ENCODE peak calls at places on chromosomes 3 and 15, in four cellular contexts. G is neural progenitor cell, N is NT2/D1, Q is body of pancreas. H is an unnamed sample.

GRCh38 chr3:195070321-195070720 is 200.6 kb downstream of the XXYLT1 start:
- DNase-seq in G (no peak), N (no peak), Q (no peak), H (no peak)

GRCh38 chr3:137259709-137260108 is 301.9 kb downstream of the IL20RB start:
- DNase-seq in G (peak; percentile 39), N (peak; percentile 44), Q (no peak), H (peak; percentile 38)

GRCh38 chr3:51975857-51976549 is 1.1 kb downstream of the ABHD14A start:
- DNase-seq in G (peak; percentile 88), N (no peak), Q (peak; percentile 77), H (peak; percentile 85)

GRCh38 chr15:77589839-77590238 is 42.9 kb downstream of the LINGO1 start:
- DNase-seq in G (no peak), N (no peak), Q (peak; percentile 77), H (no peak)

GRCh38 chr15:81166949-81167816 is 29.5 kb upstream of the IL16 start:
- DNase-seq in G (no peak), N (no peak), Q (no peak), H (no peak)

GRCh38 chr3:160260587-160261270 is 35.5 kb downstream of the C3orf80 start:
- DNase-seq in G (no peak), N (no peak), Q (no peak), H (no peak)

GRCh38 chr15:54197995-54198394 is 219.8 kb downstream of the UNC13C start:
- DNase-seq in G (no peak), N (no peak), Q (no peak), H (no peak)

GRCh38 chr15:91857772-91858171 is 4.3 kb downstream of the SLCO3A1 start:
- DNase-seq in G (no peak), N (no peak), Q (no peak), H (no peak)

GRCh38 chr3:139716908-139717485 is 39.2 kb upstream of the NMNAT3 start:
- DNase-seq in G (no peak), N (no peak), Q (no peak), H (no peak)

GRCh38 chr3:124791639-124792111 is 61.4 kb downstream of the UMPS start:
- DNase-seq in G (no peak), N (no peak), Q (no peak), H (no peak)

GRCh38 chr3:69368129-69368741 is 17.7 kb downstream of the FRMD4B start:
- DNase-seq in G (no peak), N (no peak), Q (no peak), H (no peak)

GRCh38 chr3:196969001-196969659 is 497 bp upstream of the PIGZ start:
- DNase-seq in G (peak; percentile 54), N (no peak), Q (no peak), H (peak; percentile 83)

GRCh38 chr15:96404560-96404959 is 74.1 kb downstream of the NR2F2 start:
- DNase-seq in G (no peak), N (no peak), Q (no peak), H (no peak)

GRCh38 chr3:127158614-127159221 is 34.2 kb upstream of the PRR23E start:
- DNase-seq in G (peak; percentile 93), N (no peak), Q (no peak), H (peak; percentile 90)

GRCh38 chr15:41207687-41208448 is 22.7 kb downstream of the EXD1 start:
- DNase-seq in G (no peak), N (no peak), Q (no peak), H (no peak)

GRCh38 chr15:72005483-72005882 is 112.5 kb downstream of the MYO9A start:
- DNase-seq in G (no peak), N (no peak), Q (no peak), H (no peak)

GRCh38 chr15:76177491-76178040 is 117.8 kb downstream of the TMEM266 start:
- DNase-seq in G (no peak), N (no peak), Q (no peak), H (no peak)

DNA sequence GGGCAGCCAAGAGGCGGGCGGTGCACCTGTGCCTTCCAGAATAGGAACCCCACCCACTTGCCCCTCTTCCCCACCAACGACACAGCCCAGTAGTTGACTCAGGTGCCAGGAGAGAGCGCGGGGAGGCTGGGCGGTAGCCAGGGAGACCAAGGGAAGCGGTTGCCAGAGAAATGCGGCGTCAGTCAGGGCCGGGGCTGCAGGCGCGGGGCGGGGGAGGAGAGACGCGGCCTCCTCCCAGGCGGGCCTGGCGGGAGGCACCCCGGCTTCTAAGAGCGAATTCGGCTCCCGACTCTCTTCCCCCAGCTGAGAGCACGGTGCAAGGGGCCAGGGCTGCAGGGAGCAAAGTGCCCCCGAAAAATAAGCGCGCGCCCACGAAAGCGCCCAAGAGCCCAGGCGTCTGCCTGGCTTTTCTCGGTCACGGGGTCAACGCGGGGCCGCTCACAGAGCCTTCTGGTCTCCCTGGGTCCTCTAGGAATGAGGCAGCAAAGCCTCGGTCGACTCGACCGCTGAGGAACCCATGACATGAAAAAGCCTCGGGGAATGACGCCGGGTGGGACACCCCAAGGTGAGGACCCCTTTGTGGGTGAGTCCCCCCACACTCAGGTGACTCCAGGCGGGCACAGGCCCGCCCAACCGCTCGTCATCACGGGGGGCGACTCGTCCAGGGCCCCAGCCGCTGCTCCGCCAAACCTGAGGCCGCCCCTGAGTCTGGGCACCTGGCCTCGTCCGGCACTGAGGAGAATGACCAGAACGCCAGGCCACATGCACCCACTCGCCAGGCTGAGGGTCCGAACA is 716 bp downstream of the CPEB1 start:
- DNase-seq in G (peak; percentile 49), N (no peak), Q (peak; percentile 45), H (peak; percentile 88)
- H3K4me3 ChIP-seq in G (peak overlapping the region; percentile 29), N (peak overlapping the region; percentile 2), Q (no peak overlapping the region), H (peak overlapping the region; percentile 34)

GRCh38 chr15:37678124-37678523 is 256.3 kb upstream of the TMCO5A start:
- DNase-seq in G (peak; percentile 69), N (no peak), Q (no peak), H (no peak)
- H3K4me3 ChIP-seq in G (no peak overlapping the region), N (no peak overlapping the region), Q (no peak overlapping the region), H (no peak overlapping the region)

GRCh38 chr15:44729394-44729913 is 6.9 kb upstream of the TRIM69 start:
- DNase-seq in G (peak; percentile 40), N (no peak), Q (no peak), H (peak; percentile 48)

GRCh38 chr15:44728576-44729393 is 7.5 kb upstream of the TRIM69 start:
- DNase-seq in G (peak; percentile 82), N (peak; percentile 74), Q (peak; percentile 93), H (peak; percentile 86)

GRCh38 chr15:44727462-44728231 is 8.7 kb upstream of the TRIM69 start:
- DNase-seq in G (no peak), N (no peak), Q (no peak), H (no peak)

GRCh38 chr15:44726136-44726535 is 10.2 kb upstream of the TRIM69 start:
- DNase-seq in G (no peak), N (no peak), Q (no peak), H (no peak)

GRCh38 chr15:44726568-44727461 is 9.5 kb upstream of the TRIM69 start:
- DNase-seq in G (no peak), N (no peak), Q (peak; percentile 39), H (peak; percentile 8)
- H3K4me3 ChIP-seq in G (no peak overlapping the region), N (no peak overlapping the region), Q (no peak overlapping the region), H (no peak overlapping the region)

DNA sequence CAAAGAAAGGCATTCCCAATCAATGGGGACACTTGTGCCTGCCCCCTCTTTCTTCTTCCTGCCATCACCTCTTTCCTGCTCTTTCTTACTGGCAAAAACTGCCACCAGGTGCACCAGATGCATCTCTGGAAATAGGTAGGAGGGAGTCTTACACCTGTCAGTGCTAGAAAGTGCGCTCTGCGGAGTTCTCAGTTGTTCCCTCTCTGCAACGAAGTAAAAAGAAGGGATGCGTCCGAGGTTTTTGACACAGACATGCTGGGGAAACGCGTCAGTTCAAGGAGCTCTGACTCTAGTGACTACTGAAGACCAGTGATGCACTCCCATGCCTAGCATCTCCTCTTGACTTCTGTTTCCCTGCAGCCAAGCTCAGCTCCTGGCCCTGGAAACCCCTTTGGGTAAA is 766 bp upstream of the GRM7 start:
- DNase-seq in G (peak; percentile 41), N (no peak), Q (no peak), H (peak; percentile 44)
- H3K4me3 ChIP-seq in G (peak overlapping the region; percentile 65), N (peak overlapping the region; percentile 44), Q (no peak overlapping the region), H (peak overlapping the region; percentile 68)

H was measured in H7.